ENCODE peak calls at places on chromosomes 12 and 14, in nine cellular contexts. M, C, B, E, D, O, I, H and Q are unnamed samples.

GRCh38 chr14:103656031-103656757 is 27.2 kb downstream of the KLC1 start:
- DNase-seq in I (no peak), H (peak), B (no peak), O (no peak), C (no peak), M (no peak), E (no peak), D (no peak), Q (no peak)

GRCh38 chr12:45543887-45544286 is 185.6 kb upstream of the ARID2 start:
- DNase-seq in E (peak), M (peak), H (peak), I (no peak), C (no peak), O (no peak), B (peak), D (peak), Q (no peak)

GRCh38 chr12:20625531-20625930 is 69.6 kb upstream of the SLCO1C1 start:
- DNase-seq in I (no peak), M (no peak), D (no peak), C (no peak), O (no peak), E (no peak), B (no peak), H (no peak), Q (no peak)

GRCh38 chr12:9066755-9067433 is 48.8 kb downstream of the A2M start:
- DNase-seq in B (no peak), I (no peak), H (no peak), E (no peak), M (no peak), D (no peak), C (no peak), O (no peak), Q (no peak)

GRCh38 chr12:69642531-69642930 is 31.8 kb upstream of the LRRC10 start:
- DNase-seq in E (no peak), B (no peak), I (peak), D (no peak), O (no peak), H (no peak), C (no peak), M (no peak), Q (no peak)

GRCh38 chr12:40953076-40953475 is 235.0 kb upstream of the PDZRN4 start:
- DNase-seq in H (no peak), E (peak), C (no peak), I (no peak), D (no peak), M (peak), B (no peak), O (no peak), Q (no peak)

GRCh38 chr14:73422515-73422914 is 35.8 kb downstream of the NUMB start:
- DNase-seq in H (no peak), I (no peak), E (no peak), D (peak), O (no peak), C (no peak), B (no peak), M (no peak), Q (no peak)

GRCh38 chr12:57341275-57341990 is 89.4 kb downstream of the R3HDM2 start:
- DNase-seq in O (no peak), M (no peak), E (no peak), D (no peak), C (no peak), I (no peak), B (no peak), H (no peak), Q (no peak)

GRCh38 chr12:56591961-56592360 is 38.2 kb downstream of the BAZ2A start:
- DNase-seq in C (no peak), B (no peak), D (no peak), H (no peak), O (no peak), I (no peak), E (no peak), M (peak), Q (no peak)

GRCh38 chr12:6950944-6951540 is at the start of gene PTPN6:
- DNase-seq in B (no peak), O (peak), M (no peak), H (peak), I (peak), D (no peak), E (no peak), C (no peak), Q (no peak)

GRCh38 chr14:60757617-60758016 is 23.1 kb downstream of the MNAT1 start:
- DNase-seq in M (peak), B (no peak), D (no peak), H (no peak), E (peak), O (no peak), I (no peak), C (no peak), Q (no peak)

GRCh38 chr12:7090222-7090998 is 1.8 kb downstream of the C1R start:
- DNase-seq in M (peak), H (no peak), E (peak), C (no peak), D (no peak), B (no peak), I (peak), O (peak), Q (no peak)

GRCh38 chr14:24251880-24252288 is 9.5 kb upstream of the TINF2 start:
- DNase-seq in I (no peak), O (no peak), H (no peak), M (no peak), C (no peak), E (no peak), D (no peak), B (no peak), Q (no peak)

GRCh38 chr14:42224053-42224888 is 617.6 kb downstream of the LRFN5 start:
- DNase-seq in I (no peak), C (no peak), B (peak), O (peak), E (peak), M (peak), H (peak), D (peak), Q (peak)
- TF ChIP-seq CTCF in I (peak), C (no peak), B (peak), O (peak), E (peak), M (peak), H (peak), D (peak), Q (peak)

GRCh38 chr12:105341010-105341409 is 10.5 kb downstream of the C12orf75 start:
- DNase-seq in O (no peak), E (peak), D (no peak), H (no peak), C (no peak), M (no peak), B (no peak), I (no peak), Q (no peak)
- H3K4me3 ChIP-seq in O (no peak), E (no peak), D (no peak), H (no peak), C (no peak), M (no peak), B (no peak), I (no peak), Q (no peak)

DNA sequence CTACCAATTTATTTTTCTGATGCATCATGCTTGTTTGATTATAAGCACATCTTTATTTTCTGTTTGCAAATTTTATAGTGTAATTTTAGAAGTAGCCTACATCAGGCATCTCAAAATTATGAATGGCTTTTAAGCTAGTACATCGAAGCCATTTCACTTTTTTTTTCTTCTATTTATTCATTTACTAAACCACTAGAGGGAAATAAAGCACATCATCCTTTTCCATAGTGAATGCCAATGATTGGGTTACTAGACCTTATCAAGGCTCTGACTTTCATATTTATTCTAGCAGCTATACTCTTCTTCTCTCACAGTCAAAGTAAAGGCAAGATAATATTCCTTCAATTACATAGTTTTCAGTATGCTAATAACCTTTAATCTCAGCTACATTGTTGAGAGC is 736.4 kb upstream of the LRFN5 start:
- DNase-seq in E (no peak), O (no peak), C (no peak), D (no peak), I (no peak), H (no peak), B (no peak), M (no peak), Q (no peak)
- TF ChIP-seq CTCF in E (no peak), O (peak), C (no peak), D (no peak), I (no peak), H (no peak), B (no peak), M (no peak), Q (no peak)

GRCh38 chr12:3283137-3283680 is 206.0 kb downstream of the TSPAN9 start:
- DNase-seq in C (no peak), E (no peak), M (no peak), H (no peak), O (no peak), D (no peak), I (no peak), B (no peak), Q (no peak)
- H3K4me3 ChIP-seq in C (no peak), E (no peak), M (no peak), H (no peak), O (no peak), D (no peak), I (no peak), B (no peak), Q (no peak)

GRCh38 chr14:25411933-25412757 is 362.2 kb upstream of the STXBP6 start:
- DNase-seq in D (no peak), C (no peak), H (no peak), B (no peak), I (no peak), E (peak), O (no peak), M (peak), Q (peak)
- TF ChIP-seq CTCF in D (peak), C (no peak), H (no peak), B (no peak), I (no peak), E (no peak), O (peak), M (no peak), Q (peak)

GRCh38 chr12:63034601-63035000 is 99.7 kb upstream of the PPM1H start:
- DNase-seq in C (no peak), O (no peak), M (no peak), I (no peak), E (no peak), H (no peak), D (no peak), B (no peak), Q (no peak)
- H3K4me3 ChIP-seq in C (no peak), O (no peak), M (no peak), I (no peak), E (no peak), H (no peak), D (no peak), B (no peak), Q (no peak)

GRCh38 chr12:118107694-118108093 is 3.9 kb upstream of the VSIG10 start:
- DNase-seq in B (no peak), D (no peak), I (no peak), C (no peak), H (no peak), O (no peak), E (no peak), M (no peak), Q (no peak)

GRCh38 chr12:118103231-118103600 is 595 bp downstream of the VSIG10 start:
- DNase-seq in C (no peak), O (no peak), E (peak), M (peak), B (no peak), D (peak), I (peak), H (peak), Q (no peak)

GRCh38 chr12:118103601-118104382 is at the start of gene VSIG10:
- DNase-seq in I (peak), M (peak), O (peak), E (peak), D (peak), C (peak), H (peak), B (no peak), Q (no peak)

GRCh38 chr12:118109088-118109487 is 5.3 kb upstream of the VSIG10 start:
- DNase-seq in C (no peak), I (no peak), H (no peak), O (no peak), D (no peak), B (no peak), M (no peak), E (no peak), Q (no peak)

GRCh38 chr12:118107026-118107425 is 3.2 kb upstream of the VSIG10 start:
- DNase-seq in I (no peak), C (no peak), D (no peak), O (no peak), M (no peak), H (no peak), E (no peak), B (no peak), Q (no peak)
- TF ChIP-seq CTCF in I (no peak), C (no peak), D (no peak), O (no peak), M (no peak), H (no peak), E (no peak), B (no peak), Q (no peak)

DNA sequence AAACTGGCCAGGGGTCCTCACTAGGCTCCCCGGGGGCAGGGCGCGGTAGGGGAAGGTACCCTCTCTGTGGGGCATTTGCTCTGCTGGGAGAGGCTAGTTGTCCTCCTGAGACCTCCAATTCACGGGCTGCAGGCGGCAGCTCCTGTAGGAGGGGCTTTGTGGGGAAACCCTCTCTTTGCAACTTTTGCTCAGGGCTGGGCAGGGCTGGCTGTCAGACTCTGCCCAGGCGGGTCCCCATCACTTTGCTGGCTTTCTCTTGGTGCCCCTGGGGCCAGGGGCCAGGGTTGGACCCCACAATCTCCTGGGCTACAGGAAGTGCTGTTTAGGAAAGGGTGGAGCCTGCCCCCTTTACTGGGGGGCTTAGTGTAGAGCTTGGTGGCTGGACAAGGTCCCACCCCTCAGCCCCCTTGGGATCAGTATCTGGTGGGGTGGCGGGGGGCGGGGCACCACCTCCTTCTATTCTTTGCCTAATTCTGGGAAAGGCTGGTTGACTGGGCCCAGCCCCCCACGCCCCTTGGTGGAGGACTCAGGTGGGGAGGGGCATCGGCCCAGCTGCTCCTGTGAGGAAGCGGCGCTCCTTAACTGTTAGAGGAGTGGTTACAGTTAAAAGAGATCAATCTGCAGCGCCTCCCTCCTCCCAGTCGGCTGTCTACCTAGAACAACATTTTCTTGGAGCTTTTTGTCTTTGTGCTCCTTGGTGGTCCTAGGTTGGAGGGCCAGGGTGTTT is 918.7 kb downstream of the AACS start:
- DNase-seq in I (no peak), E (peak), H (no peak), D (no peak), O (peak), M (no peak), B (no peak), C (no peak), Q (no peak)
- H3K4me3 ChIP-seq in I (peak), E (peak), H (no peak), D (peak), O (peak), M (peak), B (no peak), C (peak), Q (peak)